ENCODE peak calls at places on chromosomes 16 and 17, in five cellular contexts. M is ecto neural progenitor cell; N is activated naive CD4-positive, alpha-beta T cell treated with Interleukin-2 at 50 U/mL for 16 hours; P is MM.1S; L is nephron progenitor cell. U is an unnamed sample.
A peak's percentile ranks its signal among the peaks of the same experiment; 100 is the strongest.

GRCh38 chr16:77282345-77282744 is 83.1 kb downstream of the SYCE1L start:
- DNase-seq in M (no peak), N (no peak), P (no peak), L (no peak), U (no peak)

GRCh38 chr17:50613007-50613406 is 21.7 kb upstream of the ABCC3 start:
- DNase-seq in M (no peak), N (no peak), P (no peak), L (no peak), U (no peak)

GRCh38 chr16:12757546-12757945 is 46.1 kb downstream of the CPPED1 start:
- DNase-seq in M (no peak), N (no peak), P (no peak), L (no peak), U (no peak)

GRCh38 chr17:50194441-50195195 is 6.8 kb downstream of the COL1A1 start:
- DNase-seq in M (no peak), N (no peak), P (no peak), L (no peak), U (no peak)

GRCh38 chr17:11948791-11949190 is 48.5 kb downstream of the ZNF18 start:
- DNase-seq in M (no peak), N (no peak), P (no peak), L (no peak), U (no peak)

GRCh38 chr17:8988263-8988662 is 22.8 kb upstream of the PIK3R5 start:
- DNase-seq in M (no peak), N (no peak), P (no peak), L (no peak), U (no peak)

GRCh38 chr16:85144026-85144915 is 32.0 kb upstream of the CIBAR2 start:
- DNase-seq in M (no peak), N (no peak), P (no peak), L (no peak), U (no peak)

GRCh38 chr16:11245988-11246387 is 10.0 kb downstream of the SOCS1 start:
- DNase-seq in M (no peak), N (no peak), P (peak; percentile 63), L (no peak), U (no peak)

GRCh38 chr17:81036128-81036891 is 1.4 kb downstream of the BAIAP2 start:
- DNase-seq in M (no peak), N (no peak), P (no peak), L (no peak), U (no peak)

GRCh38 chr16:28140788-28141618 is 70.8 kb downstream of the XPO6 start:
- DNase-seq in M (no peak), N (peak; percentile 56), P (peak; percentile 79), L (no peak), U (peak; percentile 75)

GRCh38 chr17:59769891-59770290 is 62.4 kb downstream of the VMP1 start:
- DNase-seq in M (no peak), N (no peak), P (no peak), L (no peak), U (no peak)

GRCh38 chr17:33753452-33753851 is 460.4 kb upstream of the ASIC2 start:
- DNase-seq in M (no peak), N (no peak), P (no peak), L (no peak), U (no peak)

GRCh38 chr17:75242461-75243042 is 18.9 kb downstream of the GGA3 start:
- DNase-seq in M (no peak), N (peak; percentile 63), P (no peak), L (no peak), U (peak; percentile 81)

GRCh38 chr16:87129771-87130170 is 187.4 kb downstream of the C16orf95 start:
- DNase-seq in M (no peak), N (no peak), P (no peak), L (no peak), U (no peak)

GRCh38 chr17:19274893-19275292 is 37.7 kb downstream of the EPN2 start:
- DNase-seq in M (no peak), N (no peak), P (no peak), L (no peak), U (no peak)

GRCh38 chr17:4436846-4437245 is 3.1 kb downstream of the SPNS3 start:
- DNase-seq in M (no peak), N (no peak), P (no peak), L (no peak), U (no peak)

GRCh38 chr17:21687136-21687953 is 5.0 kb upstream of the KCNJ18 start:
- DNase-seq in M (no peak), N (no peak), P (no peak), L (no peak), U (no peak)

GRCh38 chr17:76716834-76717205 is 6.1 kb upstream of the MXRA7 start:
- DNase-seq in M (no peak), N (no peak), P (no peak), L (no peak), U (peak; percentile 14)

GRCh38 chr17:72719582-72720493 is 372.6 kb downstream of the SLC39A11 start:
- DNase-seq in M (no peak), N (peak; percentile 50), P (no peak), L (no peak), U (peak; percentile 77)

GRCh38 chr17:64048805-64049204 is 28.4 kb upstream of the ICAM2 start:
- DNase-seq in M (no peak), N (no peak), P (no peak), L (no peak), U (no peak)

GRCh38 chr17:3961564-3962047 is 2.6 kb downstream of the ATP2A3 start:
- DNase-seq in M (no peak), N (peak; percentile 13), P (peak; percentile 98), L (no peak), U (no peak)

GRCh38 chr16:73031155-73031866 is 16.6 kb downstream of the ZFHX3 start:
- DNase-seq in M (no peak), N (no peak), P (no peak), L (no peak), U (peak; percentile 30)

GRCh38 chr17:77802811-77803220 is 155.7 kb upstream of the TNRC6C start:
- DNase-seq in M (peak; percentile 81), N (no peak), P (no peak), L (peak; percentile 47), U (no peak)

GRCh38 chr17:7235693-7236665 is 1.7 kb upstream of the DVL2 start:
- DNase-seq in M (no peak), N (peak; percentile 22), P (no peak), L (no peak), U (peak; percentile 70)

GRCh38 chr16:62018301-62019060 is 17.8 kb downstream of the CDH8 start:
- DNase-seq in M (no peak), N (no peak), P (no peak), L (no peak), U (no peak)

GRCh38 chr16:90008708-90009145 is 10.5 kb downstream of the DBNDD1 start:
- DNase-seq in M (no peak), N (peak; percentile 68), P (no peak), L (no peak), U (peak; percentile 83)

GRCh38 chr17:66255112-66255511 is 25.9 kb upstream of the APOH start:
- DNase-seq in M (no peak), N (peak; percentile 14), P (peak; percentile 75), L (no peak), U (no peak)

GRCh38 chr17:43175213-43176118 is 4.5 kb downstream of the NBR1 start:
- DNase-seq in M (no peak), N (no peak), P (no peak), L (no peak), U (no peak)

GRCh38 chr17:61639818-61640217 is 48.8 kb upstream of the NACA2 start:
- DNase-seq in M (no peak), N (no peak), P (no peak), L (no peak), U (no peak)

GRCh38 chr16:6643083-6643686 is 689.5 kb upstream of the RBFOX1 start:
- DNase-seq in M (peak; percentile 57), N (peak; percentile 31), P (peak; percentile 68), L (peak; percentile 71), U (peak; percentile 68)

GRCh38 chr17:51739245-51739886 is 419.1 kb downstream of the CA10 start:
- DNase-seq in M (no peak), N (no peak), P (no peak), L (no peak), U (no peak)

GRCh38 chr16:75733305-75734141 is 7.2 kb upstream of the CPHXL start:
- DNase-seq in M (no peak), N (no peak), P (no peak), L (peak; percentile 43), U (no peak)

GRCh38 chr17:45973099-45973838 is 25.8 kb upstream of the STH start:
- DNase-seq in M (no peak), N (no peak), P (no peak), L (no peak), U (no peak)

GRCh38 chr16:9797306-9797705 is 384.9 kb downstream of the GRIN2A start:
- DNase-seq in M (no peak), N (no peak), P (no peak), L (no peak), U (no peak)

GRCh38 chr17:38604479-38605229 is 1.1 kb downstream of the SRCIN1 start:
- DNase-seq in M (peak; percentile 88), N (peak; percentile 23), P (peak; percentile 7), L (peak; percentile 58), U (no peak)

GRCh38 chr16:27408012-27408601 is 6.1 kb downstream of the IL21R start:
- DNase-seq in M (no peak), N (peak; percentile 45), P (no peak), L (no peak), U (peak; percentile 73)

GRCh38 chr16:11094075-11094593 is 149.8 kb downstream of the CLEC16A start:
- DNase-seq in M (no peak), N (peak; percentile 66), P (peak; percentile 76), L (no peak), U (peak; percentile 84)

GRCh38 chr16:22659933-22660332 is 149.2 kb downstream of the NPIPB5 start:
- DNase-seq in M (no peak), N (no peak), P (no peak), L (no peak), U (no peak)

GRCh38 chr16:85089485-85089884 is 22.8 kb downstream of the CIBAR2 start:
- DNase-seq in M (no peak), N (no peak), P (no peak), L (no peak), U (no peak)

U was measured in activated effector memory CD4-positive, alpha-beta T cell treated with anti-CD3 and anti-CD28 coated beads, Interleukin-2, amount 50 U/mL, for 16 hours.